ENCODE peak calls at places on chromosomes 11 and 22, in ten cellular contexts. W is HFFc6, U is left ventricle myocardium inferior, G is HFF-Myc, A is fibroblast of mammary gland, C is A673, J is BE2C, M is endodermal cell, Q is epithelial cell of esophagus, R is uterus. P is an unnamed sample.

GRCh38 chr11:68315581-68315920 is 3.2 kb downstream of the LRP5 start:
- DNase-seq in W (no peak), U (no peak), G (no peak), A (no peak), C (no peak), J (no peak), M (no peak), Q (no peak), R (no peak), P (no peak)

GRCh38 chr11:25860677-25861445 is 471.1 kb upstream of the ANO3 start:
- DNase-seq in W (no peak), U (no peak), G (no peak), A (peak; percentile 1), C (peak; percentile 21), J (no peak), M (no peak), Q (no peak), R (no peak), P (no peak)

GRCh38 chr11:84788220-84788619 is 838.9 kb downstream of the DLG2 start:
- DNase-seq in W (no peak), U (no peak), G (no peak), A (no peak), C (no peak), J (no peak), M (no peak), Q (no peak), R (no peak), P (no peak)

GRCh38 chr11:12494699-12495098 is 117.3 kb downstream of the PARVA start:
- DNase-seq in W (peak; percentile 64), U (no peak), G (no peak), A (peak; percentile 31), C (no peak), J (no peak), M (no peak), Q (peak; percentile 27), R (no peak), P (no peak)

GRCh38 chr22:50242406-50242949 is 2.3 kb downstream of the TUBGCP6 start:
- DNase-seq in W (no peak), U (no peak), G (no peak), A (peak; percentile 10), C (no peak), J (no peak), M (no peak), Q (no peak), R (no peak), P (no peak)

GRCh38 chr22:41862160-41862529 is 29.2 kb downstream of the SREBF2 start:
- DNase-seq in W (no peak), U (no peak), G (no peak), A (peak; percentile 30), C (no peak), J (no peak), M (no peak), Q (no peak), R (no peak), P (no peak)

GRCh38 chr11:118699508-118700220 is 20.2 kb upstream of the TREH start:
- DNase-seq in W (no peak), U (no peak), G (no peak), A (no peak), C (no peak), J (no peak), M (peak; percentile 59), Q (no peak), R (no peak), P (no peak)

GRCh38 chr11:45847908-45848316 is 637 bp downstream of the CRY2 start:
- DNase-seq in W (peak; percentile 39), U (peak; percentile 29), G (no peak), A (peak; percentile 57), C (peak; percentile 82), J (peak; percentile 17), M (peak; percentile 80), Q (peak; percentile 74), R (no peak), P (peak; percentile 25)

GRCh38 chr11:119335655-119336543 is 1.6 kb downstream of the RNF26 start:
- DNase-seq in W (no peak), U (no peak), G (no peak), A (no peak), C (no peak), J (no peak), M (peak; percentile 46), Q (no peak), R (no peak), P (no peak)

GRCh38 chr11:64865286-64866172 is 12.9 kb downstream of the EHD1 start:
- DNase-seq in W (peak; percentile 90), U (no peak), G (no peak), A (peak; percentile 95), C (no peak), J (no peak), M (no peak), Q (peak; percentile 42), R (no peak), P (no peak)
- TF ChIP-seq CTCF in W (no peak), U (no peak), G (no peak), A (peak; percentile 7), C (no peak), J (no peak), M (no peak), Q (no peak), R (no peak), P (peak; percentile 3)

DNA sequence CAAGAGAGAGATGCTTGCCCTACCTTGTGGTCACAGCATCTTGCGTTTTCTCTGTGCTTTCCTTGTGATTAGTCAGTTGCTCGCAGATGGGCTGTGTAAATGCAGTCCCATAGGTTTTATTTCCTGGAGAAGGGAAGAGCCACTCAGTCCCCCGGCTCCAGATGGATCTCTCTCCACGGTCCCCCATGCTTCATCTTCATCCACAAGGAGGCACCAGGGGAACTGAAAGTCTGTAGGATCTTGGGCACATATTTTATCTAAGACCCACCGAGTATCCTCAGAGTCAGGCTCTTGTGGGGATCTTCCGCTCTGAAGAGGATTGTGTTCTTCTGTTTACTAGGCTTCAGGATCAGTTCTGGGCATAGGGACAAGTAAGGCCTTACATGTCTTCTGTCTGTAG is 66.8 kb upstream of the E2F8 start:
- DNase-seq in W (no peak), U (no peak), G (no peak), A (no peak), C (no peak), J (no peak), M (no peak), Q (no peak), R (no peak), P (no peak)
- TF ChIP-seq CTCF in W (no peak), U (no peak), G (no peak), A (no peak), C (no peak), J (no peak), M (peak; percentile 57), Q (no peak), R (no peak), P (no peak)

GRCh38 chr22:36818010-36818642 is 1.3 kb upstream of the PVALB start:
- DNase-seq in W (no peak), U (no peak), G (no peak), A (peak; percentile 17), C (no peak), J (no peak), M (no peak), Q (peak; percentile 42), R (no peak), P (no peak)

GRCh38 chr22:36816338-36816634 is 549 bp downstream of the PVALB start:
- DNase-seq in W (no peak), U (no peak), G (no peak), A (no peak), C (no peak), J (no peak), M (peak; percentile 75), Q (no peak), R (no peak), P (no peak)

GRCh38 chr22:36815558-36816337 is 1.1 kb downstream of the PVALB start:
- DNase-seq in W (no peak), U (no peak), G (no peak), A (no peak), C (no peak), J (no peak), M (no peak), Q (no peak), R (no peak), P (no peak)

GRCh38 chr22:36816635-36817428 is at the start of gene PVALB:
- DNase-seq in W (no peak), U (peak; percentile 22), G (no peak), A (peak; percentile 19), C (peak; percentile 37), J (peak; percentile 57), M (peak; percentile 79), Q (peak; percentile 40), R (peak; percentile 26), P (no peak)

GRCh38 chr22:36817429-36817783 is 571 bp upstream of the PVALB start:
- DNase-seq in W (no peak), U (no peak), G (no peak), A (no peak), C (no peak), J (no peak), M (peak; percentile 62), Q (no peak), R (no peak), P (no peak)
- TF ChIP-seq CTCF in W (no peak), U (no peak), G (no peak), A (no peak), C (no peak), J (no peak), M (no peak), Q (no peak), R (no peak), P (no peak)

GRCh38 chr22:45816771-45817170 is 145.1 kb downstream of the ATXN10 start:
- DNase-seq in W (no peak), U (no peak), G (no peak), A (no peak), C (no peak), J (no peak), M (no peak), Q (no peak), R (no peak), P (no peak)
- TF ChIP-seq CTCF in W (no peak), U (no peak), G (no peak), A (no peak), C (no peak), J (no peak), M (no peak), Q (no peak), R (no peak), P (no peak)

DNA sequence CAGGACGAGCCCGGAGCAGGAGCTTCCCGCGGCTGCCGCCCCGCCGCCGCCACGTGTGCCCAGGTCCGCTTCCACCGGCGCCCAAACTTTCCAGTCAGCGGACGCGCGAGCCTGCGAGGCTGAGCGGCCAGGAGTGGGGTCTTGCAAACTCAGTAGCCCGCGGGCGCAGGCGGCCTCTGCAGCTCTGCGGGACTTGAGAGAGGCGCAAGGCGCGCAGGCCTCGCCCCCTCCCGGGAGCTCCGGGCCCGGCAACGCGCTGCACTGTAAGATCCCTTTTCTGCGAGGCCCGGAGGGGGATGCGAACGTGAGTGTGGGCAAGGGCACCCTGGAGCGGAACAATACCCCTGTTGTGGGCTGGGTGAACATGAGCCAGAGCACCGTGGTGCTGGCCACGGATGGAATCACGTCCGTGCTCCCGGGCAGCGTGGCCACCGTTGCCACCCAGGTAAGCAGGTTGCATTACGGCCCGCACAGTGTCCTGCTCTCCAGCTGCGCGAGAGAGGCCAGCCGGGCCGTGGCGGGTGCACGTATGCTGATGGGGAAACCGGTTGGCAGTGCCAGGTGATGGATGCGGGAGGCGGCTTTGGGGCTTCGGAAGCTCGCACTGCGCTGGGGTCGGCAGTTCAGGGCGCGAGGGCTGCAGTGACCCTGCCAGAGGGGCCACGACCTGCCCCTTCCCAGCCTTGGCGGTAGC is 2.0 kb downstream of the SLC6A5 start:
- DNase-seq in W (no peak), U (no peak), G (no peak), A (no peak), C (no peak), J (no peak), M (peak; percentile 79), Q (peak; percentile 25), R (no peak), P (no peak)
- TF ChIP-seq CTCF in W (no peak), U (no peak), G (no peak), A (no peak), C (no peak), J (no peak), M (peak; percentile 48), Q (no peak), R (no peak), P (no peak)

GRCh38 chr11:129918361-129918760 is 23.0 kb upstream of the NFRKB start:
- DNase-seq in W (no peak), U (no peak), G (no peak), A (no peak), C (no peak), J (no peak), M (no peak), Q (no peak), R (no peak), P (no peak)
- TF ChIP-seq CTCF in W (no peak), U (no peak), G (no peak), A (no peak), C (no peak), J (no peak), M (no peak), Q (no peak), R (no peak), P (no peak)